ENCODE peak calls at places on chromosomes 3 and 15, in five cellular contexts. F is endothelial cell, T is psoas muscle, V is dermis microvascular lymphatic vessel endothelial cell, S is neural progenitor cell. C is an unnamed sample.

GRCh38 chr3:134211797-134212196 is 38.9 kb downstream of the RYK start:
- DNase-seq in F (peak; percentile 53), V (peak; percentile 71), S (peak; percentile 60), T (no peak), C (peak; percentile 36)

GRCh38 chr3:4757056-4757948 is 221.9 kb upstream of the BHLHE40 start:
- DNase-seq in T (no peak), F (no peak), V (no peak), S (no peak), C (no peak)

GRCh38 chr3:189842681-189843602 is 211.8 kb downstream of the TP63 start:
- DNase-seq in S (no peak), V (no peak), T (peak; percentile 34), F (no peak), C (no peak)

GRCh38 chr15:61393524-61393923 is 164.4 kb upstream of the RORA start:
- DNase-seq in V (no peak), F (no peak), S (no peak), T (no peak), C (no peak)

GRCh38 chr3:193620650-193621049 is 27.6 kb downstream of the OPA1 start:
- DNase-seq in F (no peak), T (no peak), S (no peak), V (no peak), C (no peak)

GRCh38 chr3:139339219-139339906 is 4.5 kb upstream of the MRPS22 start:
- DNase-seq in F (no peak), T (no peak), S (no peak), V (no peak), C (no peak)

GRCh38 chr3:123871946-123872345 is 12.2 kb downstream of the MYLK start:
- DNase-seq in S (peak; percentile 44), T (no peak), V (peak; percentile 75), F (no peak), C (no peak)

GRCh38 chr3:125220681-125221429 is 8.3 kb upstream of the SLC12A8 start:
- DNase-seq in T (no peak), V (no peak), S (no peak), F (no peak), C (no peak)

GRCh38 chr3:126356373-126357298 is 572 bp downstream of the KLF15 start:
- DNase-seq in F (no peak), S (peak; percentile 72), T (peak; percentile 56), V (peak; percentile 6), C (no peak)

GRCh38 chr15:31083394-31083790 is 18.1 kb downstream of the TRPM1 start:
- DNase-seq in T (no peak), S (no peak), F (no peak), V (no peak), C (no peak)

GRCh38 chr3:59321881-59322540 is 272.2 kb upstream of the CFAP20DC start:
- DNase-seq in T (no peak), F (no peak), S (no peak), V (no peak), C (no peak)

GRCh38 chr15:72584006-72584405 is 70.5 kb upstream of the GOLGA6B start:
- DNase-seq in T (no peak), S (peak; percentile 11), F (no peak), V (no peak), C (no peak)

C was measured in heart right ventricle.